ENCODE peak calls at places on chromosome 22, in seven cellular contexts. Q is transverse colon, S is ovary, C is heart left ventricle, H is spleen, L is adrenal gland, E is tibial nerve. R is an unnamed sample. For H3K4me1, the result is how much of the 10 kb centered on the place peaks cover.

GRCh38 chr22:32698926-32699619 is 102.4 kb upstream of the TIMP3 start:
- DNase-seq in S (no peak), C (peak), Q (peak), L (no peak), H (no peak), E (peak), R (no peak)

GRCh38 chr22:26887456-26887855 is 230.1 kb downstream of the MIAT start:
- DNase-seq in C (no peak), S (no peak), E (no peak), H (no peak), L (peak), Q (no peak), R (no peak)

GRCh38 chr22:29842740-29843139 is 4.7 kb upstream of the ASCC2 start:
- DNase-seq in S (no peak), C (no peak), Q (no peak), E (no peak), H (no peak), L (peak), R (no peak)

GRCh38 chr22:33883961-33884808 is 36.1 kb downstream of the LARGE1 start:
- DNase-seq in L (peak), S (no peak), Q (no peak), E (no peak), C (peak), H (peak), R (no peak)

GRCh38 chr22:20115691-20116375 is at the start of gene RANBP1:
- DNase-seq in Q (no peak), C (no peak), S (no peak), H (peak), L (peak), E (no peak), R (no peak)

GRCh38 chr22:28027453-28028448 is 108.7 kb upstream of the PITPNB start:
- DNase-seq in C (no peak), E (no peak), S (peak), Q (no peak), H (peak), L (peak), R (no peak)

GRCh38 chr22:36761553-36762240 is 14.2 kb downstream of the IFT27 start:
- DNase-seq in H (peak), L (no peak), E (no peak), C (no peak), Q (no peak), S (peak), R (no peak)

GRCh38 chr22:36913431-36914382 is at the start of gene CSF2RB:
- DNase-seq in E (no peak), L (peak), S (no peak), H (peak), C (peak), Q (peak), R (no peak)

GRCh38 chr22:27110985-27111451 is 453.6 kb downstream of the MIAT start:
- DNase-seq in E (no peak), H (no peak), S (no peak), C (no peak), Q (no peak), L (no peak), R (no peak)

GRCh38 chr22:36180038-36180880 is 19.7 kb upstream of the APOL3 start:
- DNase-seq in Q (peak), H (peak), L (peak), E (peak), S (peak), C (peak), R (peak)

GRCh38 chr22:32325811-32326237 is 31.8 kb upstream of the RFPL3 start:
- DNase-seq in C (no peak), E (no peak), H (peak), S (no peak), Q (no peak), L (no peak), R (peak)

GRCh38 chr22:31637375-31637937 is 24.6 kb downstream of the PISD start:
- DNase-seq in H (peak), E (no peak), Q (no peak), C (no peak), L (no peak), S (no peak), R (peak)

GRCh38 chr22:20405931-20406685 is 12.2 kb downstream of the ZNF74 start:
- DNase-seq in Q (no peak), S (no peak), H (peak), E (no peak), L (no peak), C (no peak), R (no peak)

GRCh38 chr22:27844656-27845602 is 43.4 kb upstream of the MN1 start:
- DNase-seq in S (peak), C (no peak), Q (no peak), L (no peak), H (no peak), E (no peak), R (peak)

GRCh38 chr22:21904250-21904789 is 36.9 kb upstream of the MAPK1 start:
- DNase-seq in L (no peak), H (no peak), S (no peak), C (no peak), Q (no peak), E (no peak), R (no peak)

GRCh38 chr22:36374603-36375024 is 13.2 kb downstream of the MYH9 start:
- DNase-seq in L (peak), C (peak), S (no peak), Q (peak), H (no peak), E (no peak), R (peak)

GRCh38 chr22:46069518-46070214 is 80.7 kb upstream of the PPARA start:
- DNase-seq in L (peak), E (peak), H (peak), C (peak), Q (peak), S (no peak), R (peak)
- TF ChIP-seq CTCF in L (no peak), E (no peak), H (no peak), C (no peak), Q (no peak), S (no peak), R (no peak)

GRCh38 chr22:40603088-40603605 is 33.4 kb downstream of the MRTFA start:
- DNase-seq in L (peak), E (no peak), H (no peak), C (no peak), S (no peak), Q (no peak), R (no peak)

GRCh38 chr22:40599731-40600130 is 36.8 kb downstream of the MRTFA start:
- DNase-seq in E (no peak), L (no peak), Q (no peak), H (no peak), S (no peak), C (no peak), R (no peak)

GRCh38 chr22:40605676-40606250 is 30.8 kb downstream of the MRTFA start:
- DNase-seq in C (no peak), S (no peak), L (no peak), H (no peak), E (no peak), Q (no peak), R (no peak)

GRCh38 chr22:40606306-40606705 is 30.2 kb downstream of the MRTFA start:
- DNase-seq in L (no peak), C (no peak), S (no peak), E (no peak), Q (no peak), H (no peak), R (no peak)

DNA sequence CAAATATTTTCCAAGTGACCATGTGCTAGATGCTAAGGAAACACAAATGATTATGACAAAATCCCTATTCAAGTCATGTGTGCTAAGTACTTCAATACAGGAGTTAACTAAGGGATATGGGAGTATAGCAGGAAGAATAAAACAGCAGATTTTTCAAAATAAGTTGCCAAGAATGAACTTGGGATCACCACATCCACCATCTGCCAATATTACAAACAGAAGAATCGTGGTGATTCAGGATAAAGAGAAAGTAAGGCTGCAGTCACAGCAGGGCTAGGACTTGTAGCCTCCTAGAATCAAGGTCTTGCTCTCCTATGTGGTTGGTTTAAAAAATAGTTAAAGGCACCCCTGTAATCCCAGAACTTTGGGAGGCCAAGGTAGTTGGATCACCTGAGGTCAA is 34.3 kb downstream of the MRTFA start:
- DNase-seq in L (no peak), S (no peak), E (no peak), H (no peak), Q (no peak), C (no peak), R (no peak)
- H3K4me1 ChIP-seq in L (under half), S (under half), E (half or more), H (half or more), Q (under half), C (half or more), R (under half)

DNA sequence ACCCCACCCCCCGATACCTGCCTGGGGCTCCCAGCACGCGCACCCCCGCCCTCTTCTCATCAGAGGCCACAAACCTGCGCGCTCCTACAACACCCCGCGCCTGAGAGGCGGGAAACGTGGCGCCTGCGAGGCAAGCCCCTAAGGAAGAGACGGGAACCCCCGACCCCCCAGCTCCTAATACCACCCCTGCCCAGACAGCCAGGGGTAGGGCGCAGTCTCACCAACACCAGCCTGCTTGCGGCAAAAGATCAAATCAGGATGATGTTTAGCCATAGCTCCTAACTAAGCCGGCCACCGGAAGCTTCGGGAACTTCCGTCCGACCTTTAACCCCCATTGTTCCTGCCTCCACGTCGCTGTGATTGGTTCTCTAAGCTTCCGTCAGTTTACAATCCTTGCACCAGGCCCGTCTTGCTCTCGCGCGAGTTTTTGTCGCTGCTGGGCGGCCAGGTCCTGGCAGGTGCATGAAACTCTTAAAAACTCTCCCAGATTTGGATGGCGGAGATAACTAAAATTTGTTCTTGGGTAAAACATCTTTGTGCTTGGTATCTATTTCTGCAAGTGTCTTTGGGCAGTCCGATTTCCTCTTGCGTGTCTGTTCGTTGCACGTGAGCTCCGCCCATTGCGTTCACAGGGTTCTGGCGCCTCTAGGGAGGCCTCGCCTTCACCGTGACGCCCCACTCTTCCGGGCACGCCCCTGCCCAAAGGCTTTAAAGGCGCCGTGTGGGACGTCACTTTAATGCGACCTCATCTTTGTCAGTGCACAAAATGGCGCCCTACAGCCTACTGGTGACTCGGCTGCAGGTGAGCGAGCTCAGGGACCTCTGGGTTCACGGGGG is at the start of the genes ACO2 and PHF5A:
- DNase-seq in L (peak), E (peak), C (peak), H (peak), Q (peak), S (peak), R (peak)
- TF ChIP-seq POLR2A in L (peak), E (peak), C (peak), H (peak), Q (peak), S (peak), R (peak)

DNA sequence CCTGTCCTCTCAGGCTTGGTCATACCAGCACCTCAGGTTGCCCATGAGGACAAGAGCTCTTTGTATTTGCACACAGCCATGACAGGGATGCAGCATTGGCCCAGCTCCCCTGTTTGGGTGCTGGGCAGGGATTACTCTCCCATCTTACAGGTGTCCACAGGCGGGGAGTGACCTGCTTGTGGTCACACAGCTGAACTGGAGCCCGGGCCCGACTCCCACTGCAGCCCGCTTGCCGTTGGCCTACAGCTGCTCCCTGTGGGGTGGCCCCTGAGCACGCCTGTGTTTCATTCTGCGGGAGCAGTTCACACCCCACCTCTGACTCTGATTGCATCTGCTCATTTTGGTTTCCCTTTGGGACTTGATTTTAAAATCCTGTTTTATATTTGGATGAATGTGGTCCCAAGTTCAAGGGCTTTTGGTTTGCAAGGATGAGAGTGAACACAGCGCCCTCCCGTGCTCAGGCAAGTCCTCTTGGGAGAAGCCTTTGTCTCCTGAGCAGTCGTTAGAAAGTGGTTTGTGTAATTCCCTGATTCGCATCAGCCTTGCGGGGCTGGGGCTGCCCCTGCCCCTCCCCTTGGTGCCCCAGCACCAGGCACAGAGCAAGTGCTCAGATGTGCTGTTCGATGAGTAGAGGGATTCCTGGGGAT is 9.3 kb downstream of the PICK1 start:
- DNase-seq in Q (no peak), H (no peak), E (no peak), L (no peak), S (no peak), C (no peak), R (no peak)
- TF ChIP-seq CTCF in Q (no peak), H (no peak), E (no peak), L (no peak), S (no peak), C (no peak), R (no peak)

GRCh38 chr22:40413873-40414272 is 43.5 kb downstream of the SGSM3 start:
- DNase-seq in E (no peak), H (peak), S (no peak), C (no peak), L (no peak), Q (no peak), R (no peak)
- H3K4me1 ChIP-seq in E (under half), H (half or more), S (under half), C (under half), L (under half), Q (under half), R (under half)

GRCh38 chr22:50408311-50408710 is 65.2 kb downstream of the PPP6R2 start:
- DNase-seq in C (no peak), E (no peak), H (no peak), L (no peak), Q (no peak), S (no peak), R (no peak)
- TF ChIP-seq POLR2A in C (no peak), E (no peak), H (no peak), L (no peak), Q (no peak), S (no peak), R (no peak)

R was measured in Peyer's patch.